ENCODE peak calls at places on chromosomes 16 and 17, in seven cellular contexts. I is HAP-1, B is mucosa of descending colon, K is keratinocyte, Z is endodermal cell, M is H54, F is iris pigment epithelial cell. C is an unnamed sample.

GRCh38 chr17:74354123-74354522 is 7.5 kb downstream of the BTBD17 start:
- DNase-seq in I (peak), F (no peak), Z (peak), K (no peak), M (no peak), B (peak), C (peak)

GRCh38 chr16:10514369-10515055 is 65.9 kb downstream of the EMP2 start:
- DNase-seq in M (peak), B (peak), F (peak), I (peak), Z (peak), K (no peak), C (peak)

GRCh38 chr17:78101112-78101511 is 27.4 kb downstream of the TMC6 start:
- DNase-seq in Z (no peak), F (no peak), B (no peak), M (no peak), I (no peak), K (no peak), C (no peak)

GRCh38 chr17:71762526-71762925 is 358.3 kb upstream of the SOX9 start:
- DNase-seq in F (no peak), Z (no peak), I (no peak), K (no peak), B (no peak), M (no peak), C (no peak)

GRCh38 chr17:38711792-38712571 is 6.9 kb downstream of the MLLT6 start:
- DNase-seq in K (no peak), I (no peak), M (no peak), Z (no peak), F (no peak), B (no peak), C (no peak)

GRCh38 chr16:86502856-86503748 is 7.2 kb upstream of the FOXF1 start:
- DNase-seq in K (no peak), B (no peak), M (no peak), Z (no peak), F (peak), I (no peak), C (no peak)

GRCh38 chr17:42832213-42832933 is 824 bp upstream of the PSME3 start:
- DNase-seq in M (no peak), F (no peak), Z (no peak), I (no peak), K (no peak), B (no peak), C (no peak)

GRCh38 chr17:57471941-57472368 is 215.6 kb downstream of the MSI2 start:
- DNase-seq in F (no peak), Z (peak), M (no peak), B (no peak), K (no peak), I (peak), C (peak)

GRCh38 chr16:11253009-11253994 is 2.7 kb downstream of the SOCS1 start:
- DNase-seq in I (no peak), M (no peak), B (no peak), K (no peak), Z (no peak), F (peak), C (no peak)

GRCh38 chr17:19812407-19812806 is 55.3 kb downstream of the ULK2 start:
- DNase-seq in B (no peak), K (no peak), I (peak), Z (peak), M (peak), F (peak), C (peak)

GRCh38 chr16:69796285-69797118 is 34.4 kb downstream of the WWP2 start:
- DNase-seq in M (peak), F (peak), I (peak), Z (peak), K (peak), B (peak), C (peak)

GRCh38 chr16:26860506-26860905 is 206.2 kb upstream of the C16orf82 start:
- DNase-seq in B (no peak), I (no peak), K (no peak), M (no peak), F (no peak), Z (no peak), C (no peak)

GRCh38 chr17:27381007-27381501 is 75.2 kb upstream of the KSR1 start:
- DNase-seq in K (no peak), Z (peak), B (peak), M (peak), F (peak), I (peak), C (peak)

GRCh38 chr17:77836557-77837041 is 121.9 kb upstream of the TNRC6C start:
- DNase-seq in F (peak), I (no peak), Z (no peak), B (no peak), M (no peak), K (no peak), C (no peak)

GRCh38 chr16:50153648-50154368 is 702 bp downstream of the TENT4B start:
- DNase-seq in M (peak), K (no peak), I (peak), Z (peak), B (peak), F (peak), C (peak)

GRCh38 chr17:59378621-59379194 is 47.3 kb downstream of the YPEL2 start:
- DNase-seq in F (peak), B (peak), I (no peak), K (no peak), M (peak), Z (peak), C (no peak)

GRCh38 chr16:69233124-69233523 is 46.2 kb downstream of the SNTB2 start:
- DNase-seq in F (no peak), B (no peak), K (no peak), I (no peak), Z (no peak), M (no peak), C (no peak)

GRCh38 chr16:88914750-88915368 is 48.4 kb upstream of the PABPN1L start:
- DNase-seq in M (no peak), K (no peak), I (no peak), F (peak), B (no peak), Z (no peak), C (no peak)

GRCh38 chr17:17682293-17682736 is 1.1 kb downstream of the RAI1 start:
- DNase-seq in Z (peak), F (peak), M (peak), B (peak), K (no peak), I (peak), C (no peak)

GRCh38 chr17:61410100-61410551 is 10.5 kb downstream of the TBX2 start:
- DNase-seq in F (no peak), M (no peak), K (no peak), I (peak), B (no peak), Z (no peak), C (no peak)

GRCh38 chr16:56423584-56424403 is 1.6 kb downstream of the AMFR start:
- DNase-seq in F (no peak), M (no peak), K (no peak), I (no peak), B (no peak), Z (no peak), C (no peak)

GRCh38 chr17:81518785-81519283 is 6.2 kb upstream of the ACTG1 start:
- DNase-seq in I (no peak), B (peak), M (no peak), K (no peak), F (peak), Z (peak), C (peak)

GRCh38 chr17:69853533-69854262 is 221.3 kb upstream of the KCNJ16 start:
- DNase-seq in K (no peak), F (peak), B (peak), I (no peak), Z (no peak), M (no peak), C (no peak)

GRCh38 chr16:85384831-85385462 is 228.2 kb upstream of the GSE1 start:
- DNase-seq in F (no peak), B (peak), K (no peak), M (no peak), Z (no peak), I (no peak), C (peak)

C was measured in GM23338.